ENCODE peak calls at places on chromosomes 13 and 19, in five cellular contexts. W is GM12878, E is transverse colon, G is MM.1S, O is Peyer's patch. R is an unnamed sample. For H3K4me1, the result is how much of the 10 kb centered on the place peaks cover.

GRCh38 chr13:30196025-30196424 is 111.3 kb downstream of the KATNAL1 start:
- DNase-seq in E (no peak), G (no peak), W (no peak), O (no peak), R (no peak)

GRCh38 chr13:98026457-98026857 is 73.0 kb downstream of the IPO5 start:
- DNase-seq in G (no peak), E (no peak), O (no peak), W (no peak), R (no peak)

GRCh38 chr13:50309872-50310594 is 294.8 kb downstream of the KCNRG start:
- DNase-seq in O (no peak), E (no peak), W (no peak), G (no peak), R (no peak)

GRCh38 chr13:35468195-35468594 is 8.3 kb downstream of the MAB21L1 start:
- DNase-seq in O (no peak), W (no peak), E (no peak), G (no peak), R (no peak)

GRCh38 chr13:74683411-74683810 is 549.2 kb upstream of the KLF12 start:
- DNase-seq in G (no peak), W (no peak), E (no peak), O (no peak), R (no peak)

GRCh38 chr13:83007226-83007625 is 875.0 kb downstream of the SLITRK1 start:
- DNase-seq in G (no peak), E (no peak), O (no peak), W (no peak), R (no peak)

GRCh38 chr13:110965038-110965754 is 50.3 kb upstream of the ANKRD10 start:
- DNase-seq in W (peak), G (no peak), O (no peak), E (no peak), R (no peak)

GRCh38 chr13:49893591-49893990 is 42.5 kb downstream of the SPRYD7 start:
- DNase-seq in W (no peak), G (no peak), O (no peak), E (no peak), R (no peak)

GRCh38 chr19:50542825-50543428 is 25.3 kb downstream of the LRRC4B start:
- DNase-seq in E (no peak), O (no peak), G (no peak), W (no peak), R (peak)

GRCh38 chr19:46674416-46675178 is 13.6 kb upstream of the DACT3 start:
- DNase-seq in W (no peak), E (no peak), O (no peak), G (no peak), R (no peak)

GRCh38 chr13:114164681-114165429 is 14.2 kb upstream of the CFAP97D2 start:
- DNase-seq in O (no peak), E (no peak), G (no peak), W (no peak), R (no peak)

GRCh38 chr13:114164027-114164426 is 15.0 kb upstream of the CFAP97D2 start:
- DNase-seq in W (no peak), G (no peak), E (no peak), O (no peak), R (no peak)

GRCh38 chr13:114161028-114161556 is 18.0 kb upstream of the CFAP97D2 start:
- DNase-seq in E (no peak), W (no peak), G (no peak), O (no peak), R (no peak)

GRCh38 chr13:114162533-114162922 is 16.5 kb upstream of the CFAP97D2 start:
- DNase-seq in W (no peak), E (no peak), O (no peak), G (no peak), R (no peak)

DNA sequence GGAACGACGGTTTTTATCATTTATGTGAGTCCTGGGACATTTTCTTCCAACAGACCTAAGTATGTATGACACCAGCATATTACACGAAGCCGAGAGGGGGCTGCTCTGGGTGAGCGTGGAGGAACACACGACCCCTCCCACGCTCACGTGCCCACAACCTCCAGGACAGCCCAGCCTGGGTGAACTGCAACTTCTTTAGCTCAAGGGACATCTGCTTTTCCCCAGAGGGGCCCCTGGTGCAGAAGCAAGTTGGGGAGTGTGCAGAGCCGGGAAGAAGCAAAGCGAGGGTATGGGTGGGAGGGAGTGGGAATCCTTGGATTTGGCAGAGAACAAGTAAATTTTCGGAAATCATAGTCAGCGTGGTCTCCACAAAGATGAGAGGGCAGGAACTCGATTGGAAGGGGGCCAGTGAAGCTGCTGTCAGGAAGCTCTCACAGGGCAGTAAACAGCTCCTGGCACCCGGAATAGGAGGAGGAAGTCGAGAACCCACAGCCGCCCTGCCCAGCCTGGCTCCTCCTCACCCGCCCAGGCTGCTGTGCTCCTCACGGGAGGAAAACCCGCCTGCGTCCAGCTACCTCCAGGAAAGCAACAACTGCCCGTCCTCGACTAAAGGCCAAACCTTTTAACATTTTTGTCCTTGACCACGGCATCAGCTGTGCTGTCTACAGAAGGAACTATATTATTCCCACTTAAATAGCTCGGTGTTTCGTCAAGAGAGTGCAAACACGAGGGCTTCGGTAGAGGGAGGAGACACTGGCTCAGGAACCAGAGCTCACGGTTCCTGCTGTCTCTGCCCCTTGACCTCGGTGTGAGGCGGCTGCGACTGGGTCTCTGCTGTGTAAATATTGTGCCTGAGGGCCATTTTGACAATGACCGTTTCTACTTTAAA is 17.2 kb upstream of the CFAP97D2 start:
- DNase-seq in W (no peak), E (peak), G (no peak), O (peak), R (peak)
- H3K4me3 ChIP-seq in W (no peak), E (no peak), G (no peak), O (peak), R (no peak)

DNA sequence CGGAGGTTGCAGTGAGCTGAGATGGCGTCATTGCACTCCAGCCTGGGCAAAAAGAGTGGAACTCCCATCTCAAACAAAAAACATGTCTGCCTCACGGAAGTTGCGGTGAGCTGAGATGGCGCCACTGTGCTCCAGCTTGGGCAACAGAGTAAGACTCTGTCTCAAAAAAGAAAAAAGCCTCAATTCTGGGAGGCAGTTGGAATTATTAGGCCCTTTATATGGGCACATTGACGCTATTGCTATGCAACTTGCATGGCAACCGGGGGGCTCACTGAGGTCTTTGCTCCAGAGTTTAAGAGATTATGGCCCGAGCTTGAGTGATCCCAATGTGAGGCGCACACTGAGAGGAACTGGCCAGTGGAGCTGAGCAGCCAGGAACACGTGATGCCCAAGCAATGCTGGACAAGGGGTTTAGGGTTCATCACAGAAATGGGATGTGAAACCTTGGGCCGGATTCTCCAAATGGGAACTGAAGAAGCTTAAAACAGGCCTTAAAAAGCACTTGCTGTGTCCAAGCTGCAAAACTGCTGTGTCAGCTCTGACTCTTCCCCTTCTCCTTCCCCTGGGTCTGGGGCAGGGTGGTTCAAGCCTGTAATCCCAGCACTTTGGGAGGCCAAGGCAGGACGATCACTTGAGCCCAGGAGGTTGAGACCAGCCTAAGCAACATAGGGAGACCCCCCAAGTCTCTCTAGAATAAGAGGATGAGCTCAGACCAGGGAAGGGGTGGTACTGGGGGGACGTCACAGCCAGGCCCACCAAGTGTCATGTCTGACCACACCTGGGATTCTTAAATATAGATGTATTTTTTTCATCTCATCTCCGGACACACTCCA is 2.5 kb downstream of the FTL start:
- DNase-seq in G (no peak), O (no peak), W (no peak), E (peak), R (no peak)
- H3K4me1 ChIP-seq in G (under half), O (under half), W (under half), E (under half), R (under half)

GRCh38 chr13:106915146-106915545 is 347.2 kb upstream of the ARGLU1 start:
- DNase-seq in W (no peak), E (no peak), G (no peak), O (no peak), R (no peak)

GRCh38 chr13:106916329-106916728 is 348.4 kb upstream of the ARGLU1 start:
- DNase-seq in O (no peak), G (no peak), E (no peak), W (no peak), R (no peak)

GRCh38 chr13:106906431-106906996 is 338.6 kb upstream of the ARGLU1 start:
- DNase-seq in G (no peak), W (no peak), E (no peak), O (no peak), R (no peak)

GRCh38 chr13:106911020-106911419 is 343.1 kb upstream of the ARGLU1 start:
- DNase-seq in W (no peak), O (no peak), E (no peak), G (peak), R (no peak)

DNA sequence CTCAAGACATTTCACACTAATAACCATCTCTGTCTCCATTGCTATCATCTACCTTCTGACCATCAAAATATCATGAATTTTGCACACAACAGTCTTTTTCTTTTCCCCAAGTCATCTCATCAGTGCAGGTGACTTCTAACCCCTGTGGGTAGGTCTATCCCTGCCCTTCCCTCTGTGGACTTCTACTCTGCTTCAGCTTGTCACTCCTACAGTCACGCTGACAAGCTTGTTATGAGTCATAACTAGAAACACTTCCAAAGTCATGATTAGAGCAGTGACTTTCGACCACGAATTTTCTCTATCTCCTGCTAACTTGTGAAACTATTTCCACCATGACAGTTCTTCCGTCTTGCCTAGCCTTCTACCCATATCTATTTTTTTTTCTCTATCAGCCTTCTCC is 343.7 kb upstream of the ARGLU1 start:
- DNase-seq in E (no peak), W (no peak), O (no peak), G (no peak), R (no peak)
- TF ChIP-seq CTCF in E (no peak), W (no peak), O (no peak), G (no peak), R (no peak)

GRCh38 chr19:35908010-35908441 is at the start of gene TYROBP:
- DNase-seq in E (no peak), O (no peak), G (no peak), W (no peak), R (peak)
- H3K4me3 ChIP-seq in E (no peak), O (peak), G (no peak), W (no peak), R (peak)

GRCh38 chr19:18172331-18173053 is 1.1 kb upstream of the IFI30 start:
- DNase-seq in E (no peak), O (no peak), W (no peak), G (no peak), R (no peak)
- H3K4me1 ChIP-seq in E (under half), O (under half), W (half or more), G (under half), R (under half)

GRCh38 chr19:13029893-13030292 is 34.6 kb downstream of the NFIX start:
- DNase-seq in O (no peak), G (peak), W (no peak), E (peak), R (no peak)
- TF ChIP-seq CTCF in O (peak), G (peak), W (peak), E (peak), R (peak)

GRCh38 chr19:2290441-2291184 is 8.6 kb upstream of the PEAK3 start:
- DNase-seq in W (no peak), G (no peak), O (peak), E (peak), R (peak)
- H3K4me3 ChIP-seq in W (peak), G (peak), O (peak), E (peak), R (peak)

GRCh38 chr19:6219592-6220290 is 60.0 kb downstream of the MLLT1 start:
- DNase-seq in E (no peak), W (no peak), G (no peak), O (no peak), R (peak)

GRCh38 chr19:6221220-6221877 is 58.4 kb downstream of the MLLT1 start:
- DNase-seq in E (no peak), W (no peak), O (no peak), G (no peak), R (no peak)

GRCh38 chr19:6221878-6222746 is 57.7 kb downstream of the MLLT1 start:
- DNase-seq in G (no peak), O (no peak), W (no peak), E (no peak), R (peak)

GRCh38 chr19:6219147-6219525 is 60.6 kb downstream of the MLLT1 start:
- DNase-seq in O (no peak), G (no peak), W (no peak), E (no peak), R (no peak)

DNA sequence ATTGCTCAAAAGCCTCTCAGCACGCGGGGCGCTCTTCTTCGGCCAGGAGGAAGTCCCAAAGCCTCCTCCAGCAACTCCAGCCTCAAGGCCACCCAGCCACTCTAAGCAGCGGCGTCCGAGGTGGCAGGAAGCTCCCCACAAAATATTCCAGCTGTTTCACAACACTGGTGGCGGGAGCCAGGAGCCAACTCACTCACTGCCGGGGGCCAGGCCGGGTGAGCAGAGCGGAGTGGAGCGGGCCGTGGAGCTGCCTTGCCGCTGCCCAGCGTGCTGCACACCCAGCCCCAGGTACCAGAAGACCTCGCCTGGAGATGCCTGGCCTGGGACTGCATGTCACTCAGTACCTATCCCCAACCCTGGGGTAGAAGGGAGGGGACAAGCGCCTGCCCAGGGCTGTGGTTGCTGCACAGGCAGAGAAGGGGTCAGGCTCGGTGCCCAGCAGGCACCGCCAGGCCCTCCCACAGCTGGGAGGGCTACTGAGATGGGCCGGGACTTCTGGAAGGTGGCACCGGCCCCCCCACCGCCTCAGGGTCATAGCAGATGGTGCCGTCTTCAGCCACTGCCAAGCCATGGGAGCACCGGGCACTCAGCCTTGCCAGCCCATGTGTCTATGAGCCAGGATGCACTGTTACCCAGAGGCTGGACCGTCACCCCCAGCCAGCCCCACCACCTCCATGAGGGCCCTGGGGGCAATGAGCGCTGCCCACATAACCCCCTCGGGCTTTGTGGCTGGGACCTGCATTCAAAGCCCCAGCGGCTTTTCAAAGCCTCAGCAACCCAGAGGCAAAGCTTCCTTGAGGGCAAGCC is 59.2 kb downstream of the MLLT1 start:
- DNase-seq in O (peak), G (no peak), W (no peak), E (peak), R (no peak)
- H3K4me1 ChIP-seq in O (under half), G (under half), W (under half), E (under half), R (under half)

R was measured in left lung.